ENCODE peak calls at places on chromosome 11, in seven cellular contexts. T, G, A, J, I, B and Y are unnamed samples.

GRCh38 chr11:102111787-102112653 is 1.8 kb downstream of the YAP1 start:
- DNase-seq in T (peak), A (peak), I (no peak), B (peak), J (peak), G (no peak), Y (peak)

GRCh38 chr11:116712428-116712827 is 60.4 kb downstream of the BUD13 start:
- DNase-seq in A (no peak), T (no peak), G (no peak), B (no peak), J (no peak), I (no peak), Y (no peak)

GRCh38 chr11:118911880-118912741 is 13.6 kb downstream of the BCL9L start:
- DNase-seq in I (no peak), J (peak), G (no peak), B (peak), A (peak), T (peak), Y (peak)

GRCh38 chr11:65887026-65887722 is 1.1 kb downstream of the FIBP start:
- DNase-seq in T (no peak), I (peak), J (no peak), G (no peak), B (no peak), A (peak), Y (no peak)

GRCh38 chr11:59173080-59173963 is 1.4 kb downstream of the DTX4 start:
- DNase-seq in T (peak), A (no peak), B (no peak), I (peak), G (peak), J (peak), Y (no peak)

GRCh38 chr11:86515297-86516094 is 140.8 kb downstream of the CCDC81 start:
- DNase-seq in G (no peak), J (peak), T (peak), I (no peak), A (peak), B (peak), Y (peak)

GRCh38 chr11:66142370-66143263 is 72.5 kb downstream of the PACS1 start:
- DNase-seq in B (peak), T (peak), A (peak), I (no peak), G (no peak), J (peak), Y (no peak)

GRCh38 chr11:108218455-108218854 is 4.0 kb downstream of the NPAT start:
- DNase-seq in B (peak), T (no peak), G (no peak), A (peak), J (peak), I (no peak), Y (no peak)

GRCh38 chr11:1628506-1629325 is 859 bp upstream of the KRTAP5-5 start:
- DNase-seq in A (peak), B (peak), T (peak), J (peak), I (peak), G (peak), Y (no peak)

GRCh38 chr11:73198677-73199076 is 19.4 kb upstream of the P2RY2 start:
- DNase-seq in J (no peak), A (no peak), G (no peak), B (no peak), I (no peak), T (no peak), Y (peak)

GRCh38 chr11:61728940-61729219 is 23.6 kb upstream of the MYRF start:
- DNase-seq in J (peak), A (peak), T (peak), G (no peak), B (peak), I (no peak), Y (peak)

GRCh38 chr11:63888170-63889086 is 28.5 kb downstream of the RCOR2 start:
- DNase-seq in J (peak), T (peak), B (peak), A (peak), G (no peak), I (peak), Y (no peak)

GRCh38 chr11:2436013-2436520 is 8.2 kb downstream of the TRPM5 start:
- DNase-seq in G (no peak), A (no peak), J (no peak), T (no peak), I (peak), B (no peak), Y (no peak)

GRCh38 chr11:63882555-63883242 is 34.3 kb downstream of the RCOR2 start:
- DNase-seq in J (no peak), I (peak), G (no peak), A (no peak), B (no peak), T (no peak), Y (no peak)

GRCh38 chr11:9651481-9651880 is 12.4 kb upstream of the SWAP70 start:
- DNase-seq in I (no peak), J (no peak), A (no peak), B (no peak), T (no peak), G (no peak), Y (no peak)

GRCh38 chr11:87187930-87188329 is 150.2 kb downstream of the TMEM135 start:
- DNase-seq in J (no peak), I (no peak), T (no peak), G (no peak), B (no peak), A (no peak), Y (no peak)

GRCh38 chr11:38751421-38751820 is 2153.4 kb upstream of the RAG2 start:
- DNase-seq in G (no peak), J (no peak), I (no peak), B (no peak), T (no peak), A (no peak), Y (no peak)

GRCh38 chr11:114478768-114479167 is 39.5 kb downstream of the REXO2 start:
- DNase-seq in J (no peak), A (peak), B (no peak), T (no peak), G (no peak), I (no peak), Y (no peak)

GRCh38 chr11:64266339-64266738 is 15.0 kb downstream of the PLCB3 start:
- DNase-seq in I (no peak), B (no peak), J (no peak), G (no peak), A (peak), T (no peak), Y (no peak)

GRCh38 chr11:126704144-126704543 is 296.4 kb downstream of the KIRREL3 start:
- DNase-seq in J (no peak), T (peak), I (no peak), A (no peak), G (no peak), B (no peak), Y (no peak)

GRCh38 chr11:86688398-86689179 is 16.2 kb upstream of the ME3 start:
- DNase-seq in J (peak), I (no peak), G (no peak), T (peak), B (peak), A (no peak), Y (no peak)

GRCh38 chr11:134656861-134657540 is 245.0 kb upstream of the B3GAT1 start:
- DNase-seq in I (no peak), B (no peak), T (no peak), A (no peak), J (no peak), G (no peak), Y (no peak)

GRCh38 chr11:29452131-29452530 is 564.7 kb downstream of the KCNA4 start:
- DNase-seq in I (no peak), G (no peak), B (peak), J (peak), T (peak), A (peak), Y (no peak)

GRCh38 chr11:2483426-2483825 is 38.6 kb downstream of the KCNQ1 start:
- DNase-seq in I (no peak), B (peak), A (no peak), J (no peak), G (no peak), T (no peak), Y (no peak)

GRCh38 chr11:45089251-45089650 is 57.2 kb upstream of the PRDM11 start:
- DNase-seq in G (no peak), J (peak), T (peak), I (no peak), A (peak), B (peak), Y (peak)

GRCh38 chr11:2975594-2975993 is 16.5 kb downstream of the NAP1L4 start:
- DNase-seq in T (peak), B (peak), J (peak), A (peak), G (peak), I (no peak), Y (no peak)

GRCh38 chr11:6888830-6889229 is 3.5 kb downstream of the OR2D2 start:
- DNase-seq in G (no peak), T (no peak), B (no peak), J (no peak), A (no peak), I (no peak), Y (no peak)

GRCh38 chr11:111939836-111940604 is 2.9 kb downstream of the DIXDC1 start:
- DNase-seq in J (peak), G (no peak), I (no peak), T (peak), A (peak), B (peak), Y (no peak)

GRCh38 chr11:122038543-122038942 is 77.5 kb downstream of the BLID start:
- DNase-seq in T (peak), A (peak), G (no peak), J (peak), B (peak), I (no peak), Y (peak)

GRCh38 chr11:68115285-68115684 is 5.9 kb downstream of the CHKA start:
- DNase-seq in T (no peak), G (no peak), I (no peak), B (no peak), A (no peak), J (no peak), Y (no peak)

GRCh38 chr11:17475666-17476316 is 854 bp downstream of the ABCC8 start:
- DNase-seq in I (no peak), B (no peak), J (no peak), G (no peak), A (no peak), T (no peak), Y (no peak)

GRCh38 chr11:8814923-8815240 is 96.1 kb upstream of the AKIP1 start:
- DNase-seq in J (no peak), B (peak), A (no peak), T (peak), G (no peak), I (no peak), Y (no peak)

GRCh38 chr11:126007263-126007662 is 55.4 kb downstream of the CDON start:
- DNase-seq in B (peak), J (peak), T (peak), A (peak), I (no peak), G (no peak), Y (no peak)